ENCODE peak calls at places on chromosomes 3 and 15, in five cellular contexts. S is esophagus squamous epithelium, O is Peyer's patch, P is HCT116, U is A549. L is an unnamed sample.

GRCh38 chr3:134033315-134033996 is 3.7 kb upstream of the SLCO2A1 start:
- DNase-seq in U (no peak), P (no peak), S (no peak), O (no peak), L (no peak)

GRCh38 chr3:157447026-157447694 is 10.5 kb downstream of the PTX3 start:
- DNase-seq in U (peak), P (peak), O (no peak), S (no peak), L (no peak)

GRCh38 chr15:44633603-44634002 is 29.9 kb downstream of the SPG11 start:
- DNase-seq in O (no peak), S (no peak), P (no peak), U (no peak), L (no peak)

GRCh38 chr15:59999558-60000112 is 4.5 kb upstream of the FOXB1 start:
- DNase-seq in U (no peak), S (no peak), O (no peak), P (no peak), L (no peak)

GRCh38 chr15:74131618-74132191 is 1.3 kb downstream of the ISLR2 start:
- DNase-seq in O (no peak), P (no peak), U (no peak), S (no peak), L (no peak)

GRCh38 chr3:149453140-149453805 is 21.2 kb upstream of the TM4SF4 start:
- DNase-seq in U (no peak), O (no peak), P (no peak), S (no peak), L (no peak)

GRCh38 chr3:160200328-160200727 is 24.9 kb upstream of the C3orf80 start:
- DNase-seq in S (no peak), U (no peak), O (no peak), P (no peak), L (no peak)

GRCh38 chr3:151925876-151926275 is 52.4 kb downstream of the SUCNR1 start:
- DNase-seq in O (no peak), U (peak), P (no peak), S (no peak), L (no peak)

GRCh38 chr3:110811050-110811449 is 260.6 kb upstream of the NECTIN3 start:
- DNase-seq in U (no peak), S (no peak), O (no peak), P (no peak), L (no peak)

GRCh38 chr3:157467165-157467564 is 30.5 kb downstream of the PTX3 start:
- DNase-seq in U (no peak), O (no peak), P (no peak), S (no peak), L (no peak)

GRCh38 chr15:67746450-67746849 is 78.9 kb upstream of the SKOR1 start:
- DNase-seq in S (no peak), P (no peak), O (no peak), U (no peak), L (no peak)

GRCh38 chr3:89699229-89699628 is 591.8 kb downstream of the EPHA3 start:
- DNase-seq in P (no peak), S (no peak), O (no peak), U (no peak), L (no peak)

DNA sequence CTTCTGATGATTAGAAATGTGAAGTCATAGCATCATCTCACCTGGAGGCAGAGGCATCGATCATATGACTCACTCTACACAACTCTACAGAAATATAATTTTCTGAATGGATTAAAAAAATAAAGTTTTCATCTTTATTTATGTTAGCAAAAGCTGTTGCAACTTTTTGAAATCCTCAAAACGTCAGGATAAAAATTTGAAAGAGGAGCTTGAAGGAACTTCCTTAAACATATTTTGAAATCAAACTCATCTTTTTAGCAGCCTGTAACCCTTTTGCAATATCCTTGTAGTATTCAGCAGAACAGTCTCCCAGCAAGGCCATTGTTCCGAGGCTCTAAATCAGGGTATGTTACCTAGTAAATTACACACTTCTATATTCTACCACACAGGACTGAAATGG is 985.4 kb downstream of the PLOD2 start:
- DNase-seq in O (no peak), P (no peak), S (no peak), U (no peak), L (no peak)
- TF ChIP-seq POLR2A in O (no peak), P (no peak), S (no peak), U (no peak), L (no peak)

DNA sequence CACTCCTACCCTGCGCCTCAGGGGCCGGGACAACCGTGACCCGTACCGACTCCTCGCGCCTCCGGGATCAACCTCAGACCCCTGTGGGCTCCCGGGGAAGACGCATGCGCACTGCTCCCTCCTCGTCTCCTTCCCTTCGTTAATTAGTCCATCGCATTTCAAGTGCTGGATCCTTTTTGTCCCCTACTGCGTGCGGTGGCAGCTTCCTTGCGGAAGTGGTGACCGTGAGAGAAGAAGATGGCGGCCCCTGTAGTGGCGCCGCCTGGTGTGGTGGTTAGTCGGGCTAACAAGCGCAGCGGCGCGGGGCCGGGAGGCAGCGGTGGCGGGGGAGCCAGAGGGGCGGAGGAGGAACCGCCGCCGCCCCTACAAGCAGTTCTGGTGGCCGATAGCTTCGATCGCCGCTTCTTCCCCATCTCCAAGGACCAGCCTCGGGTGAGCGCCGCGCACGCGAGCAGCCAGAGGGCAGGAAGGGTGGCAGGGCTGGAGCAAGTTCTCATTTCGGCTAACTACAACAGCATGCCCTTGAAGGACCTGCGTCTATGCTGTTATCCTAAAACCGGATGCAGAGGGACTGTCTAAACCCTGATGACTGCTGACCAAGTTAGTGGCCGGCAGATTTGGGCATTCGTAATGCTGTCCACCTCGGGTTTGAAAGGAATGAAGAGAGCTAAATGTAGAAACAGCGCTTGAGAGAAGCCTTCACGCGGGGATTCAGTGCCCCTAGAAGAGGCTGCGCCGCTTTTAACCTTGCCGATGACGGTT is at the start of gene EIF2B5:
- DNase-seq in U (peak), O (peak), P (peak), S (peak), L (peak)
- TF ChIP-seq POLR2A in U (peak), O (peak), P (peak), S (peak), L (peak)

GRCh38 chr15:63048115-63048985 is 5.8 kb downstream of the TPM1 start:
- DNase-seq in P (peak), S (peak), O (peak), U (peak), L (peak)
- TF ChIP-seq POLR2A in P (no peak), S (peak), O (peak), U (peak), L (peak)

DNA sequence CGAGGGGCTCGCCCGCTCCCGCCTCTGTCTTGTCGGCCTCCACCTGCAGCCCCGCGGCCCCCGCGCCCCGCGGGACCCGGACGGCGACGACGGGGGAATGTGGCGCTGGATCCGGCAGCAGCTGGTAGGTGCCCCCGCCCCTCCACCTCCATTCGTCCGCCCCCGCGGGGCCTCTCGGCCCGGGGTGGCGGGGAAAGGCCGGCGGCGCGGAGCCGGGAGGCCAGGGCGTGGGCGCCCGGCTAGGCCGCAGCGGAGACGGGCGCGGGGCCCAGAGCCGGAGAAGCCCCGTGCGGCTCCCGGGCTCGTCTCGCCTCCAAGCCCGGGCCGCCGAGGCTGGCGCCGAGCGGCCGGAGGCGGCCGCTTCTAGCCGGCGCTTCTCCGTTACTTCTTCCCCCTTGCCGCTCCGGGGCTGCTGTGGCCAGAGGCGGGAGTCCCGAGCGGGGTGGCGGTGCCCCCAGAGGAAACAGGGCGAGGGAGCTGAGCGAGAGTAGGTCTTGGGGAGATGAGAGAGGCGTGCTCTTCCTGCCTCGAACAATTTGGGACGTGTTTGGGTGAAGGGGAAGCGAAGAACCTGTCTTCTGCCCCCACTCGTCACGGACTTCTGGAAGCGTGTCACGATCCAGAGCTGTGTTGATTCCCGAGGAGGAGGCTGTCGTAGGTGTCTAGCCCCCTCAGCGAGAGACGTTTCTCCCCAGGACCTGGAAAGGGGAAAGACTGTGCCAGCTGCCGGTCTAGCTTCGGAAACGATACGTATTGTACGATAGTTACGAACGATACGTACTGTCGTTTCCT is 555 bp downstream of the ATP11B start:
- DNase-seq in U (peak), S (peak), O (peak), P (no peak), L (peak)
- TF ChIP-seq POLR2A in U (no peak), S (peak), O (peak), P (no peak), L (peak)

GRCh38 chr3:101827211-101828174 is 21.8 kb upstream of the NFKBIZ start:
- DNase-seq in P (peak), S (peak), O (peak), U (peak), L (peak)
- TF ChIP-seq POLR2A in P (no peak), S (peak), O (peak), U (no peak), L (peak)

GRCh38 chr15:100920516-100921135 is 1.5 kb downstream of the LRRK1 start:
- DNase-seq in U (no peak), S (no peak), P (no peak), O (no peak), L (no peak)

GRCh38 chr15:100918034-100918689 is 995 bp upstream of the LRRK1 start:
- DNase-seq in P (peak), U (peak), S (no peak), O (peak), L (peak)

GRCh38 chr15:100919481-100920405 is 586 bp downstream of the LRRK1 start:
- DNase-seq in O (peak), S (no peak), U (peak), P (no peak), L (no peak)

GRCh38 chr15:100922192-100923040 is 3.3 kb downstream of the LRRK1 start:
- DNase-seq in P (no peak), U (no peak), O (no peak), S (no peak), L (no peak)

GRCh38 chr15:100918690-100919480 is at the start of gene LRRK1:
- DNase-seq in P (no peak), O (peak), U (peak), S (no peak), L (peak)
- TF ChIP-seq POLR2A in P (no peak), O (no peak), U (peak), S (peak), L (no peak)

DNA sequence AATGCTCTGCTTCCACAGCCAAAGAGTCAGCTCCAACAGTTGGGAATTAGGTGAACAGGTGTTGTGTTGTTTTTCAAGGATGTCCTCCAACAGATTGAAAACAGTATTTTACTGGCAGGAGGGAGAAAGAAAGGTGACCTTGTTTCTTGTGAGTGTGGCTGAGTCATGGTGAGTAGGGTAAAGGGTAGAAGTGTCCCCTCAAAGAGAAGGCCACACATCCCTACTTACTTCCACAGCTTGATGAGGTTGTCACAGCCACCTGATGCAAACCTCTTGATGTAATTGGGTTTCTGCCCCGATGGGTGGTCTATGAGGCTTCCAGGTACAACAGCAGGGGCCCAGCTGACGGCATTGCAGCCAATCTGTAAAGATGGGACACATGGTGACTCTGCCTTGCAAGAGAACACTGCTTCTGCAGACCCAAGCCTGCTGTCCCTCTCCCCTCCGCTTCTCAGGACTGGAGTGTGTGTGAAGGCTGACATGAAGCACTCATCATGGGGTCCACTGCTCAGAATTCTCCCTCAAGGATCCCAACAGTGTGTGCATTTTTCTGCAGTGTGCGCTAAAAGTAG is 12.7 kb upstream of the GHRL start:
- DNase-seq in S (no peak), O (no peak), P (no peak), U (no peak), L (peak)
- TF ChIP-seq POLR2A in S (no peak), O (no peak), P (no peak), U (no peak), L (no peak)

GRCh38 chr15:82262422-82263026 is at the start of the genes EFL1 and SAXO2:
- DNase-seq in P (peak), S (peak), O (peak), U (peak), L (peak)
- TF ChIP-seq POLR2A in P (peak), S (peak), O (peak), U (peak), L (peak)

GRCh38 chr3:141403576-141403975 is 35.3 kb downstream of the ZBTB38 start:
- DNase-seq in S (no peak), U (no peak), O (no peak), P (no peak), L (no peak)

GRCh38 chr3:141402476-141403171 is 34.3 kb downstream of the ZBTB38 start:
- DNase-seq in P (no peak), O (peak), S (no peak), U (peak), L (peak)

GRCh38 chr3:141401095-141401494 is 32.8 kb downstream of the ZBTB38 start:
- DNase-seq in P (no peak), O (no peak), S (no peak), U (no peak), L (no peak)

GRCh38 chr3:141399979-141400971 is 32.0 kb downstream of the ZBTB38 start:
- DNase-seq in P (no peak), U (peak), O (no peak), S (no peak), L (no peak)

GRCh38 chr3:141401584-141402475 is 33.5 kb downstream of the ZBTB38 start:
- DNase-seq in U (peak), S (no peak), P (no peak), O (peak), L (peak)
- TF ChIP-seq POLR2A in U (peak), S (peak), P (no peak), O (peak), L (peak)

L was measured in erythroblast.